ENCODE peak calls at places on chromosomes 6 and 20, in eight cellular contexts. D is cardiac muscle cell, O is kidney, P is Peyer's patch, L is uterus, S is fibroblast of lung, M is lower lobe of right lung, E is sigmoid colon. Z is an unnamed sample.

GRCh38 chr6:55578537-55579363 is at the start of gene HMGCLL1:
- DNase-seq in S (peak; percentile 15), O (peak; percentile 70), P (no peak), M (peak; percentile 50), D (peak; percentile 10), E (peak; percentile 62), L (peak; percentile 14), Z (no peak)

GRCh38 chr6:47663462-47664216 is 34.7 kb upstream of the ADGRF4 start:
- DNase-seq in E (no peak), P (no peak), M (no peak), L (no peak), O (no peak), S (peak; percentile 12), D (no peak), Z (peak; percentile 22)

GRCh38 chr6:81938991-81939773 is 186.7 kb upstream of the TENT5A start:
- DNase-seq in O (no peak), L (no peak), E (no peak), M (no peak), D (peak; percentile 84), S (peak; percentile 94), P (no peak), Z (no peak)

GRCh38 chr6:18990313-18990978 is 603.3 kb downstream of the RNF144B start:
- DNase-seq in D (peak; percentile 62), O (peak; percentile 90), P (peak; percentile 73), L (peak; percentile 50), S (peak; percentile 50), M (peak; percentile 77), E (peak; percentile 77), Z (peak; percentile 71)

GRCh38 chr20:24768226-24768625 is 180.8 kb upstream of the CST7 start:
- DNase-seq in S (peak; percentile 70), D (peak; percentile 18), O (no peak), L (no peak), E (no peak), M (no peak), P (no peak), Z (peak; percentile 8)

GRCh38 chr6:40362859-40363258 is 224.3 kb downstream of the LRFN2 start:
- DNase-seq in L (no peak), O (no peak), E (no peak), P (no peak), M (no peak), S (no peak), D (no peak), Z (no peak)

GRCh38 chr6:53363341-53364079 is 14.8 kb upstream of the ELOVL5 start:
- DNase-seq in E (no peak), L (no peak), P (no peak), M (no peak), D (no peak), O (peak; percentile 73), S (no peak), Z (no peak)

GRCh38 chr6:163935158-163935762 is 520.7 kb downstream of the QKI start:
- DNase-seq in M (no peak), L (no peak), D (no peak), O (no peak), S (peak; percentile 42), P (no peak), E (no peak), Z (no peak)

GRCh38 chr6:135146160-135146920 is 34.8 kb upstream of the MYB start:
- DNase-seq in E (no peak), L (no peak), O (no peak), D (no peak), S (peak; percentile 91), P (no peak), M (no peak), Z (no peak)

GRCh38 chr20:8663424-8663823 is 405.5 kb upstream of the PLCB4 start:
- DNase-seq in O (no peak), E (no peak), S (no peak), D (no peak), L (no peak), P (no peak), M (no peak), Z (no peak)

GRCh38 chr6:6659600-6660327 is 71.2 kb downstream of the LY86 start:
- DNase-seq in E (no peak), P (no peak), S (no peak), M (no peak), D (no peak), O (no peak), L (no peak), Z (no peak)

GRCh38 chr6:6660339-6661045 is 72.0 kb downstream of the LY86 start:
- DNase-seq in L (no peak), D (no peak), S (no peak), O (no peak), P (no peak), M (no peak), E (no peak), Z (no peak)

GRCh38 chr6:6665505-6665904 is 77.0 kb downstream of the LY86 start:
- DNase-seq in M (no peak), E (no peak), O (no peak), P (no peak), D (no peak), L (no peak), S (no peak), Z (no peak)

GRCh38 chr6:6661191-6661590 is 72.7 kb downstream of the LY86 start:
- DNase-seq in O (no peak), L (no peak), S (no peak), M (no peak), D (no peak), E (no peak), P (no peak), Z (no peak)

DNA sequence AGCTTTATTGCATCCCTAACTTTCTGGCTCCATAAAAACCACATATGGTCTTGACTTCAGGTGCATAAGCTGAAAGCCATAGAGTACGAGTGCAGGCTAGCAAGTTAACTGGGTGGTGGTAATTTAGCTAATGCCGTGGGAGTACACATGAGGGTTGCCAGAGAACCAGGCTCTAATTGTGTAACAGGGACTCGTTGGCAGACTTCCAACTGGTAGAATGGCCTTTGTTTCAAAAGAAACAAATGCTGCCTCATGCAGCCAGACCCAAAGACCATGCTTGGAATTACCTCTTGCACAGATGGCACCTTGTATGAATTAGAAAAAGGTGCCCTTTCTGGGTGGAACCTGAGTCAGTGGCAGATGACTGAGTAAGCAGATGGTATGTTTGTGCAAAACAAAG is 73.2 kb downstream of the LY86 start:
- DNase-seq in L (no peak), E (peak; percentile 76), P (no peak), S (no peak), O (no peak), M (no peak), D (peak; percentile 91), Z (peak; percentile 26)
- H3K27ac ChIP-seq in L (no peak overlapping the region), E (no peak overlapping the region), P (no peak overlapping the region), S (no peak overlapping the region), O (no peak overlapping the region), M (peak overlapping the region; percentile 40), D (no peak overlapping the region), Z (no peak overlapping the region)

DNA sequence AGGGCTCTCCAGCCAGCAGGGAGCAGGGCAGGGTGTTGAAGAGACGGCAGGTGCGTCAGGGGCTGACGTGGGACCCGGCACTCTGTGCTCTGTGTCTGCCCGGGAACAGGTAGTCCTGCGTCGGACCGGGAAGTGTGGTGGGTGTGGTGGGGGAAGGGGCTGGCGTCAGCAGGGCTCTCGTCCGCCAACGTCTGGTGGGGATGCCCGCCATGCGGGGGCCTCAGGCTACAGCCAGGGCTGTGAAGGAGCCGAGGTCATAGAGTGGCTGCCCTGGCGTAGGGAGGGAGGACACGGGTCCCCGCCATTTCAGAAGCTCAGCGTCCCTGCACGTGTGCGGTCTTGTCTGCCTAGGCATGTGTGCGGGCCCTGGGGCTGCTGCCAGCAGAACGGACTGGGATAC is 25.3 kb downstream of the DNAJC5 start:
- DNase-seq in L (no peak), M (no peak), E (no peak), P (no peak), S (no peak), D (no peak), O (no peak), Z (no peak)
- H3K4me1 ChIP-seq in L (no peaks in the 10 kb centered on the region), M (no peaks in the 10 kb centered on the region), E (peaks cover 6% of the 10 kb centered on the region), P (no peaks in the 10 kb centered on the region), S (no peaks in the 10 kb centered on the region), D (no peaks in the 10 kb centered on the region), O (no peaks in the 10 kb centered on the region), Z (peaks cover 3% of the 10 kb centered on the region)

DNA sequence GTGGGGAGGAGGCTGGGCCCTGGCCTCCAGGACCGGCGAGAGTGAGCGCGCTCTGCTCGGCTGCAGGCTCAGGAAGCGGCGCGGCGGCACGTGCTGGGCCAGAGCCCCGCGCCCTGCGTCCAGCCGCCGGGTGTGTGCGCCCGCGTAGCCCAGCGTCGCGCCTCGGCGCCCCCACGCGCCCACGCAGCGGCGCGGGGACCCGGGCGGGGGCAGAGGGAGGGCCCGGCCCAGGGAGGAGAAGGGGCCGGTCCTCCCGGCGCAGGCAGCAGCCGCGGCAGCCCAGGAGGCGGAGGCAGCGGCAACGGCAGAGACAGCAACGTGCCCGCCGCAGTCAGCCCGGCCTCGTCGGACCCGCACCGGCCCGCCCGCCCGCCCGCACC is at the start of gene EYA2:
- DNase-seq in P (no peak), D (peak; percentile 6), E (no peak), S (peak; percentile 7), L (peak; percentile 23), M (no peak), O (peak; percentile 70), Z (peak; percentile 81)
- H3K4me3 ChIP-seq in P (peak within 1 kb of the TSS; percentile 27), D (peak within 1 kb of the TSS; percentile 47), E (peak within 1 kb of the TSS; percentile 53), S (peak within 1 kb of the TSS; percentile 58), L (peak within 1 kb of the TSS; percentile 25), M (peak within 1 kb of the TSS; percentile 44), O (peak within 1 kb of the TSS; percentile 71), Z (peak within 1 kb of the TSS; percentile 91)

DNA sequence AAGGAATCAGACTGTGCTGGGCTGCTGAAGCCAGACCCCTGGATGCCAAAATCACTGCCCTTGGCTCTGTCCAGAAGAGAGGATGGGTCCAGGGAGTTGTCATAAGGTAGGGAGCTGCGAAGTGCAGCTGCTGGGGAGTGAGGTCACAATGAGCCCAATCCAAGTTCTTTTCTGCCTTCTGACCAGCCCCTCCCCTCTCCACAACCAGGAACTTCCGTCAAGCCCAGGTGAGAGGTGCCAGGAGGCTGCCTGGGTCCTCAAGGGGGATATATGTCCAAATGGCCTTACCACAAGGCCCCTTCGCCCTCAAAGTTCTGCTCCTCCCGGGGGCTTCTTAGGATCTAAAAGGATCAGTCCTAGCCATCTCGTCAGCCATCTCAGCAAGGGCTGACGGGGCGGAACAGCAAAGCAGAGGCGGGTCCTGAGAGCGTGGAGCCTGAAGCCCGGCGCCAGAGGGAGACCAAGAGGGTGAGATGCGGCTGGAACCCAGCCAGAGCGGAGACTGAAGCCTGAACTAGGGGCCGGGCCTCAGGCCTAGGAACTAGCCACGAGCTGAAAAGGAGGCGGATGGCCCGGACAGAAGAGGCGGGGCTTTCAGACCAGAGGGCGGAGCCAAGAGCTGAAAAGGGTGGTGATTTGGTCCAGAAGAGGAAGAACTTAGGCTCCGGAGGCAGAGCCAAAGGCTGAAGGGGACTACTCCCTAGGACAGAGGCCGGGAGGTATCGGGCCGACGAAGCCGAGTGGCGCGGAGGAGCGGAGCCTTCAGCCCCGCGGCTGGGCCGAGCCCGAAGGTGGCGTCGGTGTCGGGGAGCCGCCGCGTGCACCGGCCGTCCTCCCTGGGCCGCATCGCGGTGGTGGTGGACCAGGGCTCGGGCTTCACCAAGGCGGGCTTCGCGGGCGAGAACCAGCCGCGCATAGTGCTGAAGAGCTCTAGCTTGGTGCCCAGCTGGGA is at the start of gene ACTL10:
- DNase-seq in E (peak; percentile 100), O (peak; percentile 99), M (peak; percentile 98), P (peak; percentile 97), L (peak; percentile 99), D (peak; percentile 99), S (peak; percentile 95), Z (no peak)
- H3K27ac ChIP-seq in E (peak within 1 kb of the TSS; percentile 98), O (peak within 1 kb of the TSS; percentile 66), M (peak within 1 kb of the TSS; percentile 79), P (peak within 1 kb of the TSS; percentile 95), L (peak within 1 kb of the TSS; percentile 90), D (peak within 1 kb of the TSS; percentile 34), S (peak within 1 kb of the TSS; percentile 76), Z (no peak within 1 kb of the TSS)

DNA sequence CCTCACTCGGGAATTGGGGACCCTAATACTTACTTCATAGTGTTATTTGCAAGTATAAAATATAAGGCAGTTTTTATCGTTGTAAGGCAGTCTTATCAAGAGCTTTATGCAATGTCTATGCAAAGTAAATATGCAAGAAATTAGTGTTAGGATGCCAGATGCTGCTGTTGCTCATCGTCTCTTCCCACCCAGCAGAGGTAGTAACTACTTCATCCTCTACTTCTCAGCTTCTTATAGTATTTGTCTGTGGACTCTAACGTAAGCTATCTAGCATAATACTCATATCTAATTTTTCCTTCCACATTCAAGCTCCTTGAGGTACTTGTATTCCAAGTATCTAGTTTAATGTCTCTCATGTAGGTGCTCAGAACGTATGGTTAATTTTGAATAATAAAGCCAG is 11.6 kb downstream of the PLCG1 start:
- DNase-seq in S (no peak), M (no peak), O (no peak), D (no peak), P (no peak), L (no peak), E (no peak), Z (no peak)
- H3K4me1 ChIP-seq in S (peaks cover 3% of the 10 kb centered on the region), M (peaks cover 99% of the 10 kb centered on the region), O (peaks cover 48% of the 10 kb centered on the region), D (no peaks in the 10 kb centered on the region), P (peaks cover 8% of the 10 kb centered on the region), L (peaks cover 27% of the 10 kb centered on the region), E (peaks cover 69% of the 10 kb centered on the region), Z (no peaks in the 10 kb centered on the region)